ENCODE peak calls at places on chromosomes 16 and 17, in nine cellular contexts. P is PC-3, O is left lung, Y is mammary epithelial cell, Z is HCT116, M is GM23248, R is astrocyte, C is heart left ventricle, U is endodermal cell. E is an unnamed sample.
A peak's percentile ranks its signal among the peaks of the same experiment; 100 is the strongest.

GRCh38 chr16:74922150-74923138 is 62.5 kb downstream of the WDR59 start:
- DNase-seq in O (no peak), Y (no peak), C (no peak), M (no peak), Z (no peak), U (no peak), R (peak; percentile 77), P (no peak), E (no peak)

GRCh38 chr16:29310852-29311314 is 95.6 kb downstream of the NPIPB11 start:
- DNase-seq in U (no peak), O (peak; percentile 51), M (peak; percentile 80), Z (no peak), C (no peak), Y (no peak), P (peak; percentile 2), R (no peak), E (no peak)

GRCh38 chr17:38898812-38899348 is 26.5 kb upstream of the LASP1NB start:
- DNase-seq in P (peak; percentile 7), U (no peak), Z (no peak), R (no peak), M (no peak), Y (no peak), C (peak; percentile 78), O (peak; percentile 87), E (no peak)

GRCh38 chr17:72412650-72413076 is 291.8 kb downstream of the SOX9 start:
- DNase-seq in P (no peak), Y (no peak), O (no peak), M (peak; percentile 24), U (no peak), Z (no peak), R (no peak), C (no peak), E (no peak)

GRCh38 chr17:81046770-81047359 is 11.9 kb downstream of the BAIAP2 start:
- DNase-seq in Y (no peak), O (no peak), U (no peak), C (no peak), Z (no peak), R (no peak), P (peak; percentile 21), M (no peak), E (no peak)

GRCh38 chr17:65230040-65230439 is 92.9 kb downstream of the RGS9 start:
- DNase-seq in P (no peak), R (no peak), Z (no peak), Y (no peak), M (no peak), O (no peak), C (no peak), U (peak; percentile 48), E (no peak)

GRCh38 chr17:67628580-67629013 is 89.1 kb upstream of the NOL11 start:
- DNase-seq in O (no peak), R (no peak), C (peak; percentile 55), M (peak; percentile 25), U (peak; percentile 84), Y (no peak), Z (no peak), P (no peak), E (no peak)

GRCh38 chr16:81241706-81242105 is 3.2 kb downstream of the BCO1 start:
- DNase-seq in R (no peak), Y (no peak), Z (no peak), U (no peak), P (no peak), M (no peak), O (no peak), C (no peak), E (no peak)

GRCh38 chr17:1384881-1385280 is 15.1 kb downstream of the YWHAE start:
- DNase-seq in C (no peak), M (peak; percentile 49), R (no peak), Y (no peak), O (no peak), Z (no peak), P (no peak), U (no peak), E (no peak)

GRCh38 chr16:24838554-24839266 is 7.1 kb upstream of the SLC5A11 start:
- DNase-seq in Y (peak; percentile 30), U (peak; percentile 33), P (peak; percentile 30), R (peak; percentile 65), O (no peak), C (no peak), Z (no peak), M (peak; percentile 88), E (no peak)

GRCh38 chr17:34556384-34556783 is 23.0 kb upstream of the TMEM132E start:
- DNase-seq in C (no peak), O (no peak), Y (no peak), Z (no peak), R (no peak), U (peak; percentile 95), M (peak; percentile 20), P (peak; percentile 28), E (no peak)

GRCh38 chr16:78184554-78185183 is 85.2 kb downstream of the WWOX start:
- DNase-seq in Z (no peak), P (peak; percentile 73), C (no peak), Y (no peak), M (peak; percentile 35), R (peak; percentile 45), O (no peak), U (no peak), E (no peak)

GRCh38 chr17:9828296-9829059 is 2.8 kb downstream of the GLP2R start:
- DNase-seq in Z (no peak), P (no peak), O (no peak), M (no peak), Y (no peak), R (peak; percentile 61), C (no peak), U (peak; percentile 19), E (no peak)

GRCh38 chr17:40958086-40958953 is 8.4 kb downstream of the KRT39 start:
- DNase-seq in U (peak; percentile 74), M (no peak), P (peak; percentile 82), Y (no peak), R (no peak), C (no peak), O (no peak), Z (no peak), E (no peak)

GRCh38 chr17:73798111-73798748 is 154.0 kb upstream of the SDK2 start:
- DNase-seq in P (peak; percentile 97), C (no peak), M (peak; percentile 96), O (no peak), R (peak; percentile 94), Z (no peak), Y (peak; percentile 83), U (no peak), E (peak; percentile 70)

GRCh38 chr17:4942760-4943508 is 2.9 kb downstream of the RNF167 start:
- DNase-seq in O (peak; percentile 24), R (no peak), C (no peak), Z (no peak), U (no peak), M (peak; percentile 25), P (no peak), Y (peak; percentile 17), E (no peak)
- H3K4me1 ChIP-seq in O (peaks cover 78% of the 10 kb centered on the region), R (peaks cover 43% of the 10 kb centered on the region), C (peaks cover 74% of the 10 kb centered on the region), Z (peaks cover 56% of the 10 kb centered on the region), U (peaks cover 16% of the 10 kb centered on the region), M (peaks cover 29% of the 10 kb centered on the region), P (peaks cover 38% of the 10 kb centered on the region), Y (peaks cover 56% of the 10 kb centered on the region), E (peaks cover 24% of the 10 kb centered on the region)

GRCh38 chr17:76005263-76006149 is 4.9 kb downstream of the CDK3 start:
- DNase-seq in P (peak; percentile 93), C (peak; percentile 83), O (peak; percentile 84), Z (peak; percentile 56), M (peak; percentile 67), Y (peak; percentile 62), U (peak; percentile 99), R (no peak), E (peak; percentile 61)

GRCh38 chr17:76000755-76001521 is at the start of gene CDK3:
- DNase-seq in P (no peak), R (no peak), C (peak; percentile 61), U (no peak), M (no peak), Y (no peak), O (no peak), Z (no peak), E (no peak)

GRCh38 chr17:76002100-76002499 is 1.4 kb downstream of the CDK3 start:
- DNase-seq in U (peak; percentile 47), C (no peak), R (no peak), O (no peak), M (no peak), Z (no peak), Y (no peak), P (peak; percentile 1), E (no peak)

GRCh38 chr17:76004750-76005262 is 4.2 kb downstream of the CDK3 start:
- DNase-seq in C (no peak), U (peak; percentile 57), R (no peak), O (no peak), P (no peak), M (no peak), Y (no peak), Z (no peak), E (no peak)

DNA sequence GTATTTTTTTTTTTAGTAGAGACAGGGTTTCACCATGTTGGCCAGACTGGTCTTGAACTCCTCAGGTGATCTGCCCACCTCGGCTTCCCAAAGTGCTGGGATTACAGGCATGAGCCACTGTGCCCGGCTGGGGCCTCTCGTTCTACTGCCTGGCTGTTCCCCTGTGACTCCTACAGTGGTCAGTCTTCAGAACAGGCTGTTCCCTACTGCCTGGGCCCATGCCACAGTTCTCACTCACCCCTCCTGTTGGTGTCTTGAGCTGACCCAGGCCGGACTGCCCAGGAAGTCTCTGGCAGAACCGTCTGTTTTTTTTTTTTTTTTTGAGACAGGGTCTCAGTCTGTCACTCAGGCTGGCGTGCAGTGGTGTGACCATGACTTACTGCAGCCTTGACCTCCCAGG is 3.3 kb downstream of the CDK3 start:
- DNase-seq in O (no peak), Z (no peak), U (no peak), C (no peak), R (no peak), Y (no peak), M (no peak), P (no peak), E (no peak)
- H3K27ac ChIP-seq in O (no peak overlapping the region), Z (no peak overlapping the region), U (no peak overlapping the region), C (no peak overlapping the region), R (no peak overlapping the region), Y (no peak overlapping the region), M (no peak overlapping the region), P (no peak overlapping the region), E (no peak overlapping the region)

GRCh38 chr17:48655913-48656312 is 29.8 kb upstream of the HOXB9 start:
- DNase-seq in Z (no peak), R (no peak), O (no peak), Y (no peak), C (no peak), U (peak; percentile 10), P (no peak), M (no peak), E (no peak)
- H3K27me3 ChIP-seq in Z (no peaks in the 10 kb centered on the region), R (peaks cover 20% of the 10 kb centered on the region), O (peaks cover 63% of the 10 kb centered on the region), Y (peaks cover 2% of the 10 kb centered on the region), C (no peaks in the 10 kb centered on the region), U (peaks cover 80% of the 10 kb centered on the region), P (no peaks in the 10 kb centered on the region), M (peaks cover 49% of the 10 kb centered on the region), E (peaks cover 58% of the 10 kb centered on the region)

DNA sequence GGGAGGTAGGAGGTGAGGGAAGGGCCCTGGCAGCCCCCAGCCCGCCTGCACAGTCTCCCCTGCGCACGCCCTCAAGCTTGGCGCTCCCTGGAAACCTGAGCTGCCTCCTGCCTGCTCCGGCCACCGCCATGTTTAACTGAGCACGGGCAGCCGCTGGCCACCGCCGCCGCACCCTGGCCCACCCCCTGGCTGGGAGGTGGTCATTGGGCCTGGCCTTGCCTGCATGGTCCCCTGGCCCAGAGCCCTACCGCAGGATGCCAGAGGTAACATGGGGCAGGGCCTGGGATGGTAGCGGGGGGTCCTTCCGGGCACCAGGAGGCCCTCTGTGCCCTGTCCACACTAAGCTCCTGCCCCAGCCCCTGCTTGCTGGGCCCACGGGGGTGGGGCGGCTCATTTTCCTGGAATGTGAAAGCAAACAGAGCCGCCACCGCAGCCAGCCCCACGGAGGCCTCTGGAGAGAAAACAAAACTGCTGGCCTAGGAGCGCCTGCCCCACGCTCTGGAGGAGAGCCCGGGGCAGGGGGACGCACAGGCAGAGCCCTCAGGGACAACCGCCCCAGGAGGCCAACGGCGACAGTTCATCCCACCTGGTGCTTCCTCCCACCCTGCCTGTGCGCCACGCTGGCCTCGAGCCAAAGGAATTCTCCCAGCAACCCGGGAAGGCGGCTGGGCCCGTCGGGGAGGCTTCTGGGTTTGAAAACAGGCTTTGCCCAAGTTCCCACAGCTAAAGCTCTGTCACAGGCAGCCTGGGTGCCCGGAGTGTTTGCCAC is 8.9 kb downstream of the NHERF2 start:
- DNase-seq in Z (no peak), M (peak; percentile 88), P (peak; percentile 80), U (peak; percentile 65), O (peak; percentile 89), C (peak; percentile 79), R (peak; percentile 74), Y (no peak), E (no peak)
- H3K4me1 ChIP-seq in Z (peaks cover 10% of the 10 kb centered on the region), M (peaks cover 33% of the 10 kb centered on the region), P (peaks cover 66% of the 10 kb centered on the region), U (peaks cover 6% of the 10 kb centered on the region), O (peaks cover 85% of the 10 kb centered on the region), C (peaks cover 81% of the 10 kb centered on the region), R (peaks cover 73% of the 10 kb centered on the region), Y (peaks cover 34% of the 10 kb centered on the region), E (peaks cover 8% of the 10 kb centered on the region)

E was measured in foreskin keratinocyte.